ENCODE peak calls at places on chromosomes 12 and 14, in four cellular contexts. One of them, this sample, is unnamed.

GRCh38 chr12:132068250-132068649 is 75.9 kb downstream of the DDX51 start:
- DNase-seq in heart right ventricle: no peak
- DNase-seq in RWPE1: no peak
- DNase-seq in lower lobe of right lung: no peak
- DNase-seq in this sample: no peak

GRCh38 chr12:90253674-90254181 is 545.1 kb upstream of the ATP2B1 start:
- DNase-seq in RWPE1: peak
- DNase-seq in lower lobe of right lung: peak
- DNase-seq in heart right ventricle: peak
- DNase-seq in this sample: peak

GRCh38 chr12:49705479-49706267 is 1.5 kb downstream of the FMNL3 start:
- DNase-seq in RWPE1: no peak
- DNase-seq in lower lobe of right lung: peak
- DNase-seq in heart right ventricle: peak
- DNase-seq in this sample: peak

GRCh38 chr14:101509730-101510371 is 51.4 kb upstream of the DIO3 start:
- DNase-seq in heart right ventricle: no peak
- DNase-seq in lower lobe of right lung: peak
- DNase-seq in RWPE1: no peak
- DNase-seq in this sample: no peak

GRCh38 chr12:45349911-45350310 is 134.0 kb downstream of the ANO6 start:
- DNase-seq in lower lobe of right lung: no peak
- DNase-seq in RWPE1: no peak
- DNase-seq in heart right ventricle: no peak
- DNase-seq in this sample: no peak

GRCh38 chr14:80358112-80358511 is 146.8 kb upstream of the DIO2 start:
- DNase-seq in RWPE1: no peak
- DNase-seq in lower lobe of right lung: no peak
- DNase-seq in heart right ventricle: no peak
- DNase-seq in this sample: no peak

GRCh38 chr12:132966676-132967415 is 10.7 kb upstream of the ZNF605 start:
- DNase-seq in RWPE1: no peak
- DNase-seq in heart right ventricle: no peak
- DNase-seq in lower lobe of right lung: no peak
- DNase-seq in this sample: no peak

GRCh38 chr14:105474478-105475268 is at the start of gene CRIP2:
- DNase-seq in lower lobe of right lung: no peak
- DNase-seq in RWPE1: peak
- DNase-seq in heart right ventricle: peak
- DNase-seq in this sample: peak

GRCh38 chr12:8680533-8680932 is 17.3 kb upstream of the RIMKLB start:
- DNase-seq in heart right ventricle: no peak
- DNase-seq in lower lobe of right lung: no peak
- DNase-seq in RWPE1: no peak
- DNase-seq in this sample: no peak

GRCh38 chr12:56299308-56299852 is 750 bp downstream of the CS start:
- DNase-seq in heart right ventricle: no peak
- DNase-seq in RWPE1: no peak
- DNase-seq in lower lobe of right lung: no peak
- DNase-seq in this sample: no peak

GRCh38 chr12:108191086-108191485 is 62.0 kb downstream of the WSCD2 start:
- DNase-seq in heart right ventricle: no peak
- DNase-seq in lower lobe of right lung: no peak
- DNase-seq in RWPE1: no peak
- DNase-seq in this sample: no peak

GRCh38 chr12:75087656-75088055 is 122.0 kb downstream of the KCNC2 start:
- DNase-seq in RWPE1: no peak
- DNase-seq in heart right ventricle: no peak
- DNase-seq in lower lobe of right lung: no peak
- DNase-seq in this sample: no peak

GRCh38 chr14:25431211-25432076 is 381.5 kb upstream of the STXBP6 start:
- DNase-seq in heart right ventricle: no peak
- DNase-seq in lower lobe of right lung: no peak
- DNase-seq in RWPE1: no peak
- DNase-seq in this sample: no peak

GRCh38 chr14:53509227-53509822 is 356.2 kb upstream of the DDHD1 start:
- DNase-seq in heart right ventricle: peak
- DNase-seq in RWPE1: peak
- DNase-seq in lower lobe of right lung: no peak
- DNase-seq in this sample: peak

GRCh38 chr12:42725839-42726238 is 136.3 kb upstream of the PRICKLE1 start:
- DNase-seq in RWPE1: no peak
- DNase-seq in lower lobe of right lung: no peak
- DNase-seq in heart right ventricle: no peak
- DNase-seq in this sample: no peak

GRCh38 chr12:70467908-70468733 is 102.0 kb downstream of the KCNMB4 start:
- DNase-seq in lower lobe of right lung: peak
- DNase-seq in RWPE1: no peak
- DNase-seq in heart right ventricle: no peak
- DNase-seq in this sample: no peak

GRCh38 chr14:59342516-59343484 is 122.4 kb downstream of the GPR135 start:
- DNase-seq in lower lobe of right lung: no peak
- DNase-seq in heart right ventricle: peak
- DNase-seq in RWPE1: no peak
- DNase-seq in this sample: no peak

GRCh38 chr14:89240414-89240813 is 176.6 kb downstream of the FOXN3 start:
- DNase-seq in heart right ventricle: no peak
- DNase-seq in RWPE1: no peak
- DNase-seq in lower lobe of right lung: no peak
- DNase-seq in this sample: no peak

GRCh38 chr12:8677362-8677761 is 14.7 kb upstream of the MFAP5 start:
- DNase-seq in RWPE1: no peak
- DNase-seq in lower lobe of right lung: no peak
- DNase-seq in heart right ventricle: no peak
- DNase-seq in this sample: no peak

GRCh38 chr14:106129274-106129673 is 602.9 kb downstream of the TMEM121 start:
- DNase-seq in lower lobe of right lung: no peak
- DNase-seq in RWPE1: no peak
- DNase-seq in heart right ventricle: no peak
- DNase-seq in this sample: no peak

GRCh38 chr14:83798421-83798820 is 1731.5 kb upstream of the FLRT2 start:
- DNase-seq in RWPE1: no peak
- DNase-seq in heart right ventricle: no peak
- DNase-seq in lower lobe of right lung: no peak
- DNase-seq in this sample: no peak

GRCh38 chr12:108868781-108869180 is 11.1 kb upstream of the DAO start:
- DNase-seq in RWPE1: no peak
- DNase-seq in lower lobe of right lung: no peak
- DNase-seq in heart right ventricle: no peak
- DNase-seq in this sample: no peak

GRCh38 chr12:71220295-71220694 is 62.5 kb upstream of the TSPAN8 start:
- DNase-seq in RWPE1: no peak
- DNase-seq in heart right ventricle: no peak
- DNase-seq in lower lobe of right lung: no peak
- DNase-seq in this sample: no peak

GRCh38 chr12:132622437-132623071 is 4.0 kb downstream of the P2RX2 start:
- DNase-seq in RWPE1: peak
- DNase-seq in lower lobe of right lung: no peak
- DNase-seq in heart right ventricle: no peak
- DNase-seq in this sample: no peak

GRCh38 chr12:19506497-19506896 is 67.2 kb downstream of the AEBP2 start:
- DNase-seq in heart right ventricle: no peak
- DNase-seq in lower lobe of right lung: no peak
- DNase-seq in RWPE1: no peak
- DNase-seq in this sample: no peak

GRCh38 chr12:100539209-100539608 is 34.3 kb upstream of the GAS2L3 start:
- DNase-seq in heart right ventricle: no peak
- DNase-seq in lower lobe of right lung: no peak
- DNase-seq in RWPE1: peak
- DNase-seq in this sample: no peak

GRCh38 chr12:110600254-110600653 is 13.7 kb upstream of the TCTN1 start:
- DNase-seq in lower lobe of right lung: no peak
- DNase-seq in RWPE1: peak
- DNase-seq in heart right ventricle: no peak
- DNase-seq in this sample: no peak

GRCh38 chr14:53993920-53994607 is 37.4 kb upstream of the BMP4 start:
- DNase-seq in heart right ventricle: no peak
- DNase-seq in lower lobe of right lung: no peak
- DNase-seq in RWPE1: peak
- DNase-seq in this sample: no peak

GRCh38 chr12:116666305-116666673 is 71.6 kb downstream of the SPRING1 start:
- DNase-seq in lower lobe of right lung: no peak
- DNase-seq in heart right ventricle: no peak
- DNase-seq in RWPE1: no peak
- DNase-seq in this sample: no peak
- H3K27ac ChIP-seq in lower lobe of right lung: peak
- H3K27ac ChIP-seq in heart right ventricle: peak
- H3K27ac ChIP-seq in RWPE1: no peak
- H3K27ac ChIP-seq in this sample: peak

GRCh38 chr12:7542813-7543212 is 39.2 kb upstream of the CD163 start:
- DNase-seq in RWPE1: no peak
- DNase-seq in lower lobe of right lung: no peak
- DNase-seq in heart right ventricle: no peak
- DNase-seq in this sample: no peak
- H3K27ac ChIP-seq in RWPE1: no peak
- H3K27ac ChIP-seq in lower lobe of right lung: no peak
- H3K27ac ChIP-seq in heart right ventricle: no peak
- H3K27ac ChIP-seq in this sample: no peak

DNA sequence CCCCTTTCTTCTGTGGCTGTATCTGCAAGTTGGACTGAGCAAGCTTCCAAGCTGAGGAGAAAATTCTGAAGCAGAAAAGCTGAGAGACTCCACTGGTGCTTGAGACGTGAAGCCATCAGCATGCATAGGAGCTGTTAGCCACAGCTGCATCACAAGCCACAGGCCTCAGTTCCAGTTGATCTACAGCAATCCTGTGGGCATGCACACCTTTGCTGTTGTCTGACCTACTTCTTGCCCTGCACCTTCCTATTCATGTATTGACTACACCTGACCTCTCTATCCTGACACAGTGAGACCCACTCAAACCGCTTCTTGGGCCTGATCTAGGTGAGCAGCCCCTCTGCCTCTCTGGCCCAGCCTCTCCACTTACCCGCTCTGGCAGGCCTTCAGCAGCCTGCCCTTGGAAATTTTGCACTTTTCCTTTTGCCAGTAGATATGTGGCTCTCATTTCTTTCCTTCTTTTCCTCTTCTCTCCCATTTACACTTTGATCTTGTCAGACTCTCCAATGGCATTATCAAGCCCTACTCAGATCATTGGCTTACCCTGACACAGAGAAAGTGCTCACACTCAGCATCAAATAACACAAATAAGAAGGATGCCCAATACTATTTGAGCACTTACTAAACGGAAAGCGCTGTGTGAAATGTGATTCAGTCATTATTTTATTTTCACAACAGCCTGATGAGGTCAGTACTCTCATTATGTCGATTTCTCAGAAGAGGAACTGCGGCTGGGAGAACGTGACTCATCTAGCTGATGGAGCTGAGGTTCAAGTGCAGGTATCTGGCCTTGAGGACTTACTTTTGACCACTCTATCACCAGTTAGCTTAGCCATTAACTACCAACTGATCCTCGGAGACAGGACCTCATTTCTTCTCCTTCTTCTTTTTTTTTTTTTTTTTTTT is 21.9 kb upstream of the PTGR2 start:
- DNase-seq in RWPE1: no peak
- DNase-seq in lower lobe of right lung: no peak
- DNase-seq in heart right ventricle: no peak
- DNase-seq in this sample: no peak
- H3K27ac ChIP-seq in RWPE1: no peak
- H3K27ac ChIP-seq in lower lobe of right lung: no peak
- H3K27ac ChIP-seq in heart right ventricle: no peak
- H3K27ac ChIP-seq in this sample: no peak

DNA sequence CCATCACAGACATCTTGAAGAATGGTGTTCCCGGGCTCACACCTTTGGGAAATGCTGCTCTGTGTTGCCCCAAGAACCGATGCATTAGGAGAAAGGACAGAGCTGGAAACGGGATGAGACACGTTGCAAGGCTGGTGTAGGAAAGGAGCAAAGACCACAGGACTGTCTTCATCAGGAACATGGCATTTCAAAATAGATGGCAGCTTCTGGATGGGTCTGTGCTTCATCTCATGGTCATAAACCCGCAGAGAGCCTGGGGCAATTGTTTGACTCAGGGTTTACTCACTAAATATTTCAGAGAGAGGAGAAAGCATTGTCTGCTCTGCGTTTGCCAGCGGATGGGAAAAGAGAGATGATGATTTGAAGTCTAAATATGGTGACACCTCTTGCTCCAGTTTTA is 76.3 kb downstream of the CACNA1C start:
- DNase-seq in heart right ventricle: no peak
- DNase-seq in RWPE1: peak
- DNase-seq in lower lobe of right lung: no peak
- DNase-seq in this sample: no peak
- H3K27ac ChIP-seq in heart right ventricle: no peak
- H3K27ac ChIP-seq in RWPE1: no peak
- H3K27ac ChIP-seq in lower lobe of right lung: no peak
- H3K27ac ChIP-seq in this sample: no peak

GRCh38 chr12:118778077-118778476 is 203.3 kb upstream of the SRRM4 start:
- DNase-seq in RWPE1: no peak
- DNase-seq in lower lobe of right lung: no peak
- DNase-seq in heart right ventricle: no peak
- DNase-seq in this sample: no peak

GRCh38 chr12:118777550-118777949 is 203.8 kb upstream of the SRRM4 start:
- DNase-seq in lower lobe of right lung: no peak
- DNase-seq in RWPE1: no peak
- DNase-seq in heart right ventricle: no peak
- DNase-seq in this sample: no peak

DNA sequence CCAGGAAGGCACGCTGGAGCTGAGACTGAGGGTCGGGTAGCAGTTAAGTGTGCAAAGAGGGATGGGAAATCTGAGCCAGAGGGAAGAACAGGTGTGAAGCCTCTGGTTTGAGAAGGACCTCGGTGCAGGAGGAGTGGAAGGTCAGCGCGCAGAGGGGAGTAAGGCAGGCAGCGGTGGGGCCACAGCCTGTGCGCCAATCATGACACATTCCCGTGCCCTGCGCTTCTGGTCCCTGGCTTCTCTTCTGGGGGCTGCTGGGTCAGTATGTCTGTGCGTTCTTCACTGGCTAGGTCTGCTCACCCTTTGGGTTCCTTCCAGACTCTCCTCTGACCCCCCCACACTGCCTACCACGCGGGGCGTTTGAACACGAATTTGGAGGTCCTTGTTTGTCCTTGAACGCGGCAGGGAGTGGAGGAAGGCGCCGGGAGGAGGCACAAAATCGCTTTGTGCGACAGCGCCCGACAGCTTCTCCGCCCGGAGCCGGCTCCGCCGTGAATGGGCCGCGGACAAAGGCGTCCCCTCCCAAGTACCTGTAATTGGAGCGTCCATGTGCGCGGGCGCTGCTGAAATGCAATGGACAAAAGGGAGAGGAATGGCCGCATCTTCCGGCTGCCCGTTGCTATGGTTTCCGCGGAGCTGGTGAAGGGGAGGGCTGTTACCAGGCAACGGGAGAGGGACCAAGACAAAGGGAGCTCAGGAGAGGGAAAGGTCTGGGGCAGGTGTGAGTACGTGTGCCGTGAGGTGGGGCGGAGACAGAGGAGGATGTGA is 207.2 kb upstream of the SRRM4 start:
- DNase-seq in RWPE1: no peak
- DNase-seq in heart right ventricle: no peak
- DNase-seq in lower lobe of right lung: no peak
- DNase-seq in this sample: no peak
- H3K27ac ChIP-seq in RWPE1: no peak
- H3K27ac ChIP-seq in heart right ventricle: no peak
- H3K27ac ChIP-seq in lower lobe of right lung: no peak
- H3K27ac ChIP-seq in this sample: no peak

This sample was measured in heart left ventricle.